ENCODE peak calls at places on chromosomes 1 and 21, in eight cellular contexts. T, S, Q, R, E, I, B and N are unnamed samples.

GRCh38 chr1:76625887-76626286 is 241.4 kb upstream of the ST6GALNAC5 start:
- DNase-seq in T (no peak), S (no peak), Q (no peak), R (no peak), E (no peak), I (no peak), B (no peak), N (no peak)

GRCh38 chr1:164912290-164912689 is 353.3 kb downstream of the PBX1 start:
- DNase-seq in T (no peak), S (no peak), Q (no peak), R (no peak), E (no peak), I (no peak), B (no peak), N (no peak)

GRCh38 chr1:192263436-192263835 is 53.4 kb upstream of the RGS21 start:
- DNase-seq in T (peak; percentile 86), S (no peak), Q (no peak), R (no peak), E (no peak), I (no peak), B (no peak), N (no peak)

GRCh38 chr1:61640531-61641125 is 84.3 kb downstream of the TM2D1 start:
- DNase-seq in T (no peak), S (no peak), Q (no peak), R (no peak), E (no peak), I (no peak), B (no peak), N (no peak)

GRCh38 chr1:15540201-15540600 is 13.6 kb downstream of the DNAJC16 start:
- DNase-seq in T (peak; percentile 84), S (no peak), Q (no peak), R (no peak), E (no peak), I (no peak), B (no peak), N (no peak)

GRCh38 chr1:156945881-156946661 is 25.6 kb downstream of the LRRC71 start:
- DNase-seq in T (no peak), S (no peak), Q (no peak), R (no peak), E (no peak), I (no peak), B (no peak), N (no peak)

GRCh38 chr1:210405316-210405715 is 76.6 kb downstream of the HHAT start:
- DNase-seq in T (no peak), S (no peak), Q (no peak), R (no peak), E (no peak), I (no peak), B (no peak), N (no peak)

GRCh38 chr1:41355761-41356160 is 5.5 kb upstream of the FOXO6 start:
- DNase-seq in T (no peak), S (no peak), Q (no peak), R (peak; percentile 13), E (no peak), I (no peak), B (no peak), N (no peak)

GRCh38 chr21:30194701-30195299 is 21.1 kb downstream of the CLDN8 start:
- DNase-seq in T (peak; percentile 30), S (peak; percentile 24), Q (no peak), R (no peak), E (no peak), I (no peak), B (no peak), N (no peak)

GRCh38 chr1:2375246-2375922 is 16.0 kb downstream of the MORN1 start:
- DNase-seq in T (no peak), S (peak; percentile 12), Q (no peak), R (no peak), E (no peak), I (no peak), B (peak; percentile 11), N (no peak)

GRCh38 chr1:169894424-169895145 is 889 bp upstream of the SCYL3 start:
- DNase-seq in T (no peak), S (no peak), Q (no peak), R (no peak), E (no peak), I (no peak), B (no peak), N (no peak)

GRCh38 chr21:15065381-15066230 is 806 bp upstream of the NRIP1 start:
- DNase-seq in T (peak; percentile 93), S (peak; percentile 53), Q (peak; percentile 58), R (peak; percentile 79), E (peak; percentile 29), I (peak; percentile 59), B (peak; percentile 88), N (peak; percentile 53)